ENCODE peak calls at places on chromosomes 5 and 9, in ten cellular contexts. G is Right ventricle myocardium superior; U is CD8-positive, alpha-beta memory T cell; Z is endothelial cell; Q is ELR; X is MV-4-11; B is NCI-H510A treated with DMSO at 0.1 percent for 48 hours; Y is hepatic stellate cell; N is foreskin keratinocyte; C is HS-27A. O is an unnamed sample.

GRCh38 chr5:168106008-168106761 is 185.3 kb upstream of the WWC1 start:
- DNase-seq in C (peak), U (no peak), Q (peak), Z (no peak), Y (no peak), N (peak), G (no peak), X (no peak), B (no peak), O (no peak)

GRCh38 chr5:143908959-143909358 is 97.0 kb downstream of the HMHB1 start:
- DNase-seq in Y (no peak), Q (no peak), B (no peak), N (no peak), G (no peak), Z (no peak), C (no peak), U (no peak), X (no peak), O (no peak)

GRCh38 chr5:141514330-141515111 is 25.6 kb downstream of the PCDHGC5 start:
- DNase-seq in X (peak), G (no peak), Y (no peak), N (peak), C (no peak), B (no peak), U (no peak), Z (no peak), Q (peak), O (no peak)

GRCh38 chr9:135347461-135347860 is 132.1 kb upstream of the PPP1R26 start:
- DNase-seq in X (no peak), B (no peak), Q (peak), Y (no peak), N (no peak), G (peak), U (no peak), Z (no peak), C (no peak), O (no peak)

GRCh38 chr9:111743275-111743674 is 51.5 kb downstream of the SHOC1 start:
- DNase-seq in B (no peak), C (peak), Z (no peak), G (no peak), X (no peak), N (peak), Q (peak), U (no peak), Y (no peak), O (no peak)

GRCh38 chr9:136940526-136941230 is 3.9 kb downstream of the FBXW5 start:
- DNase-seq in X (no peak), Y (no peak), G (peak), U (no peak), Q (no peak), N (no peak), C (no peak), B (no peak), Z (no peak), O (no peak)

GRCh38 chr9:92463989-92464388 is 18.3 kb downstream of the ASPN start:
- DNase-seq in U (no peak), Y (peak), G (no peak), Q (peak), X (no peak), C (peak), B (no peak), Z (no peak), N (peak), O (no peak)

GRCh38 chr5:138226917-138227316 is 13.8 kb upstream of the CDC23 start:
- DNase-seq in N (no peak), C (no peak), G (no peak), Y (no peak), Q (no peak), U (no peak), X (peak), B (no peak), Z (no peak), O (no peak)

GRCh38 chr9:128713411-128713780 is 10.5 kb downstream of the ZDHHC12 start:
- DNase-seq in G (peak), B (no peak), N (no peak), U (no peak), Q (no peak), C (no peak), X (no peak), Z (no peak), Y (no peak), O (no peak)

GRCh38 chr5:111742595-111742994 is 14.4 kb downstream of the NREP start:
- DNase-seq in U (no peak), X (no peak), Q (peak), G (no peak), C (no peak), B (no peak), Y (no peak), N (no peak), Z (no peak), O (no peak)

GRCh38 chr9:97880336-97880735 is 27.3 kb downstream of the FOXE1 start:
- DNase-seq in Y (no peak), C (no peak), X (no peak), Q (no peak), G (no peak), U (no peak), Z (no peak), B (no peak), N (no peak), O (no peak)

O was measured in heart left ventricle.